ENCODE peak calls at places on chromosome 14, in four cellular contexts. One of them, this sample, is unnamed.

GRCh38 chr14:22594156-22594716 is 3.9 kb upstream of the ABHD4 start:
- DNase-seq in GM12891: no peak
- DNase-seq in K562: peak
- DNase-seq in GM12878: no peak
- DNase-seq in this sample: no peak

GRCh38 chr14:49849213-49849847 is 3.3 kb downstream of the NEMF start:
- DNase-seq in K562: no peak
- DNase-seq in GM12878: no peak
- DNase-seq in GM12891: no peak
- DNase-seq in this sample: no peak

GRCh38 chr14:106442857-106443256 is 916.5 kb downstream of the TMEM121 start:
- DNase-seq in GM12878: no peak
- DNase-seq in K562: peak
- DNase-seq in GM12891: no peak
- DNase-seq in this sample: peak

GRCh38 chr14:71765505-71765904 is 166.7 kb upstream of the RGS6 start:
- DNase-seq in GM12878: no peak
- DNase-seq in K562: no peak
- DNase-seq in GM12891: no peak
- DNase-seq in this sample: no peak

GRCh38 chr14:72743626-72744025 is 150.3 kb downstream of the DPF3 start:
- DNase-seq in GM12878: no peak
- DNase-seq in GM12891: no peak
- DNase-seq in K562: no peak
- DNase-seq in this sample: no peak

GRCh38 chr14:73238941-73239340 is 1.6 kb downstream of the PAPLN start:
- DNase-seq in GM12891: no peak
- DNase-seq in K562: no peak
- DNase-seq in GM12878: no peak
- DNase-seq in this sample: no peak

GRCh38 chr14:50091240-50091914 is 25.0 kb downstream of the VCPKMT start:
- DNase-seq in GM12891: no peak
- DNase-seq in K562: no peak
- DNase-seq in GM12878: no peak
- DNase-seq in this sample: peak

GRCh38 chr14:55965851-55966250 is 152.4 kb upstream of the PELI2 start:
- DNase-seq in K562: no peak
- DNase-seq in GM12891: no peak
- DNase-seq in GM12878: no peak
- DNase-seq in this sample: no peak

GRCh38 chr14:64053694-64054669 is 201.2 kb downstream of the SYNE2 start:
- DNase-seq in K562: no peak
- DNase-seq in GM12891: no peak
- DNase-seq in GM12878: no peak
- DNase-seq in this sample: no peak

GRCh38 chr14:26527095-26527494 is 70.7 kb downstream of the NOVA1 start:
- DNase-seq in K562: no peak
- DNase-seq in GM12891: no peak
- DNase-seq in GM12878: no peak
- DNase-seq in this sample: no peak

GRCh38 chr14:87052646-87053225 is 940.2 kb downstream of the GALC start:
- DNase-seq in GM12878: no peak
- DNase-seq in K562: no peak
- DNase-seq in GM12891: no peak
- DNase-seq in this sample: no peak

GRCh38 chr14:95183532-95184412 is 26.4 kb upstream of the DICER1 start:
- DNase-seq in GM12891: no peak
- DNase-seq in K562: no peak
- DNase-seq in GM12878: peak
- DNase-seq in this sample: no peak

GRCh38 chr14:24875203-24875840 is 174.6 kb downstream of the STXBP6 start:
- DNase-seq in GM12878: no peak
- DNase-seq in K562: no peak
- DNase-seq in GM12891: no peak
- DNase-seq in this sample: no peak

GRCh38 chr14:24879661-24880381 is 170.1 kb downstream of the STXBP6 start:
- DNase-seq in K562: no peak
- DNase-seq in GM12878: no peak
- DNase-seq in GM12891: no peak
- DNase-seq in this sample: no peak

GRCh38 chr14:24874514-24875202 is 175.3 kb downstream of the STXBP6 start:
- DNase-seq in K562: no peak
- DNase-seq in GM12878: no peak
- DNase-seq in GM12891: no peak
- DNase-seq in this sample: no peak

GRCh38 chr14:24876009-24876690 is 173.8 kb downstream of the STXBP6 start:
- DNase-seq in K562: no peak
- DNase-seq in GM12878: no peak
- DNase-seq in GM12891: no peak
- DNase-seq in this sample: peak

GRCh38 chr14:24876996-24877395 is 173.0 kb downstream of the STXBP6 start:
- DNase-seq in GM12891: no peak
- DNase-seq in GM12878: no peak
- DNase-seq in K562: no peak
- DNase-seq in this sample: no peak
- TF ChIP-seq SPI1 in GM12891: no peak
- TF ChIP-seq SPI1 in GM12878: no peak
- TF ChIP-seq SPI1 in K562: no peak
- TF ChIP-seq SPI1 in this sample: no peak

GRCh38 chr14:52473557-52473956 is 78.7 kb downstream of the TXNDC16 start:
- DNase-seq in K562: peak
- DNase-seq in GM12891: no peak
- DNase-seq in GM12878: no peak
- DNase-seq in this sample: peak
- TF ChIP-seq SPI1 in K562: no peak
- TF ChIP-seq SPI1 in GM12891: no peak
- TF ChIP-seq SPI1 in GM12878: no peak
- TF ChIP-seq SPI1 in this sample: no peak

GRCh38 chr14:20215196-20215595 is 8.3 kb upstream of the OR11H6 start:
- DNase-seq in K562: no peak
- DNase-seq in GM12878: no peak
- DNase-seq in GM12891: no peak
- DNase-seq in this sample: no peak
- TF ChIP-seq SPI1 in K562: no peak
- TF ChIP-seq SPI1 in GM12878: no peak
- TF ChIP-seq SPI1 in GM12891: no peak
- TF ChIP-seq SPI1 in this sample: no peak

GRCh38 chr14:61260939-61261776 is 20.0 kb downstream of the TMEM30B start:
- DNase-seq in K562: no peak
- DNase-seq in GM12891: no peak
- DNase-seq in GM12878: no peak
- DNase-seq in this sample: no peak
- TF ChIP-seq SPI1 in K562: no peak
- TF ChIP-seq SPI1 in GM12891: no peak
- TF ChIP-seq SPI1 in GM12878: no peak
- TF ChIP-seq SPI1 in this sample: no peak

DNA sequence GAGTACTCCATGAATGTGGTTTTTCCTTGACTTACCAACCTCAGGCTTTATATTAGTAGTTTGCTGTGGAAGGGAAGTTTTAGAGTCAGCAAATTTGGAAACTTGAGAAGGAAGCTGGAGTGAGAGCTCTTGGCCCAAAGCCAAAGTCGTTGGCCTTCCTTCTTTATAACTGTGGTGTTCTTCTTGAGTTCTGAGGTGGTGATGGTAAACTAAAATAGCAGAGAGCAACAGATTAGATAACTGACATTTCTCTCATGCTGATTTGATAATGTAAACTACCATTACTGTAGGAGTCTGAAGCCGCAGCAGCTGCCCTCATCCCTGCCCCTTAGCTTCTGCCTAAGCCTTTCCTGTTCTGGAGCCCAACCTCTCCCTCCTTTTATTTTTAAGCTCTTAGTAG is 76.3 kb downstream of the TGFB3 start:
- DNase-seq in GM12891: no peak
- DNase-seq in K562: peak
- DNase-seq in GM12878: no peak
- DNase-seq in this sample: peak
- TF ChIP-seq SPI1 in GM12891: no peak
- TF ChIP-seq SPI1 in K562: no peak
- TF ChIP-seq SPI1 in GM12878: no peak
- TF ChIP-seq SPI1 in this sample: no peak